ENCODE peak calls at places on chromosomes 7 and 10, in four cellular contexts. Y is WTC11, F is HEK293T, H is HepG2. K is an unnamed sample.

GRCh38 chr10:129192344-129193128 is 274.5 kb upstream of the MGMT start:
- DNase-seq in F (no peak), H (no peak), Y (no peak), K (no peak)

GRCh38 chr7:12746211-12746610 is 58.8 kb downstream of the ARL4A start:
- DNase-seq in H (no peak), F (no peak), Y (no peak), K (no peak)

GRCh38 chr7:127927339-127927679 is 103.9 kb downstream of the LRRC4 start:
- DNase-seq in Y (no peak), H (peak; percentile 10), F (no peak), K (peak; percentile 27)

GRCh38 chr7:70620333-70621055 is 511.4 kb upstream of the GALNT17 start:
- DNase-seq in F (no peak), H (no peak), Y (no peak), K (no peak)

GRCh38 chr10:100579691-100580090 is 43.9 kb downstream of the HIF1AN start:
- DNase-seq in F (peak; percentile 3), H (no peak), Y (no peak), K (no peak)

GRCh38 chr7:104973227-104973626 is 40.8 kb upstream of the KMT2E start:
- DNase-seq in H (no peak), F (no peak), Y (no peak), K (no peak)

GRCh38 chr10:71623098-71623985 is 96.2 kb downstream of the C10orf105 start:
- DNase-seq in F (peak; percentile 34), Y (peak; percentile 45), H (no peak), K (peak; percentile 84)

GRCh38 chr10:63665765-63666164 is 144.6 kb downstream of the REEP3 start:
- DNase-seq in H (no peak), F (no peak), Y (no peak), K (no peak)

GRCh38 chr10:130395248-130395936 is 259.2 kb downstream of the GLRX3 start:
- DNase-seq in H (no peak), F (no peak), Y (no peak), K (no peak)

GRCh38 chr10:24383681-24384106 is 174.8 kb downstream of the KIAA1217 start:
- DNase-seq in Y (peak; percentile 83), H (peak; percentile 63), F (peak; percentile 75), K (peak; percentile 74)

GRCh38 chr7:70052691-70053090 is 454.4 kb downstream of the AUTS2 start:
- DNase-seq in H (no peak), Y (no peak), F (no peak), K (no peak)

GRCh38 chr7:20828947-20829346 is 42.3 kb upstream of the SP8 start:
- DNase-seq in F (no peak), H (no peak), Y (no peak), K (no peak)

GRCh38 chr7:111834367-111834766 is 272.1 kb upstream of the IMMP2L start:
- DNase-seq in Y (no peak), F (no peak), H (no peak), K (no peak)

GRCh38 chr7:27680610-27681009 is 17.9 kb upstream of the HIBADH start:
- DNase-seq in F (no peak), Y (no peak), H (no peak), K (no peak)

GRCh38 chr10:100075426-100076220 is 6.0 kb downstream of the CPN1 start:
- DNase-seq in Y (no peak), H (no peak), F (no peak), K (no peak)

GRCh38 chr7:37480642-37481041 is 32.0 kb upstream of the ELMO1 start:
- DNase-seq in F (no peak), H (no peak), Y (no peak), K (no peak)

GRCh38 chr7:103051520-103051919 is 23.1 kb downstream of the FBXL13 start:
- DNase-seq in Y (no peak), F (no peak), H (no peak), K (no peak)

DNA sequence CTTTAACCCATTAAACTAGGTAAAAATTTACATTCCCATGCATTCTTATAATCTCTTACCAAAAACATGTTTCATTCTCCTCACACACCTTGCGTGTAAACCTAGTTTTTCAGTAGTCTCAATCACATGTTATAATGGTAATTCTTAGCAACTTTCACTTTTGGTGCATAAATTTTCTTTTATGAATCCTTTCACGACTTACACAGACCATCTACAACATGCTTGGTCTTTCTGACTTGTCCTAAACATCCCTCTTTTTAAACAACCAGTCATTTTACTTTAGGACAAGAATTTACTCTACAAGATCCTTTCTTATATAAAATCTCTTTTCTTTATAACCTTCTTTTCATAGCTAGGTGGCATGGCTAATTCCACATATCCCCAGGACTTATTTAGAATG is 25.8 kb downstream of the FBXL13 start:
- DNase-seq in Y (no peak), F (no peak), H (no peak), K (no peak)
- TF ChIP-seq ELF4 in Y (no peak), F (no peak), H (no peak), K (no peak)

DNA sequence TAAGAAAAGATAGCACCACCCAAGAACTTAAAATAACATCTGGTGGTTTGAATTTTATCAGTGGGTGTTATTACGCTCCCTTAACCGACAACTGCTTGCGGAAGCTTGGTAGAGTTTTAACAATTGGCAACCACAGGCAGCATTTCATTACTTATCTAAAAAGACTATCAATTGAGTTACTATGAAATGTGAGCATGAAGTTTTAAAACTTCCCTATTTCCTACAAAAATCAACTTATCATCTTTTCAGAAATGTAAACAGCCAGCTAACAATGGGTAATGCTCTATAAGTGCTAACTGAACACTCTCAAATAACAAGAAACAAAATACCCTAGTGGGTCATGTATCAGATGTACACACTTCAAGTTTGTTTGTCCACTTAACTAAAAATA is 68.8 kb downstream of the OSBPL3 start:
- DNase-seq in Y (no peak), H (no peak), F (no peak), K (peak; percentile 34)
- TF ChIP-seq ELF4 in Y (no peak), H (no peak), F (no peak), K (no peak)

GRCh38 chr7:2569421-2569820 is 10.6 kb downstream of the IQCE start:
- DNase-seq in Y (no peak), F (no peak), H (no peak), K (no peak)

GRCh38 chr7:2566890-2567662 is 8.3 kb downstream of the IQCE start:
- DNase-seq in H (peak; percentile 56), F (no peak), Y (no peak), K (no peak)

GRCh38 chr7:2566348-2566889 is 7.6 kb downstream of the IQCE start:
- DNase-seq in F (no peak), H (no peak), Y (no peak), K (no peak)

GRCh38 chr7:2568521-2569223 is 9.9 kb downstream of the IQCE start:
- DNase-seq in Y (no peak), F (no peak), H (no peak), K (no peak)

GRCh38 chr7:2567663-2568238 is 9.0 kb downstream of the IQCE start:
- DNase-seq in F (no peak), H (peak; percentile 42), Y (peak; percentile 54), K (no peak)
- TF ChIP-seq ELF4 in F (no peak), H (no peak), Y (no peak), K (no peak)

DNA sequence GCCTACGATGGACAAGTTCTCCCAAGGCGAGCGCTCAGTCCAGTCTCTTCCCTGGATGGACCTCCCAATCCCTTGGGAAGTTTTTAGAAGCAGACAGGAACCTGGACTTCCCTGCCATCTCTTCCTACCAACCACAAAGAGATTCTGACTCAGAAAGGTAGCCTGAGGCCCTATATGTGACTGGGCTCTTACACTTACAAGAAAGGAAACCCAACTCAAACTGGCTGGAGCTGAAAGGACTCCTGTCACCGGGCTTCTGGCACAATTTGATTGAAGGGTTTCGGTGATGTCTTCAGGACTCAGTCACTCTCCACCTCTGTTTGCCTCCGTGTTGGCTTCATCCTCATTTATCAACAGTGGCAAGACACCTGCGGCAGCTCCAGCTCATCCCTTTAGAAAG is 3.7 kb upstream of the COL13A1 start:
- DNase-seq in F (no peak), Y (no peak), H (no peak), K (no peak)
- TF ChIP-seq ELF4 in F (no peak), Y (no peak), H (no peak), K (no peak)